ENCODE peak calls at places on chromosomes 16 and 17, in nine cellular contexts. One of them, this sample, is unnamed.

GRCh38 chr17:77487677-77488530 is 347.1 kb downstream of the SEC14L1 start:
- DNase-seq in psoas muscle: peak
- DNase-seq in thyroid gland: no peak
- DNase-seq in left lung: peak
- DNase-seq in A549: no peak
- DNase-seq in IMR-90: no peak
- DNase-seq in uterus: no peak
- DNase-seq in effector memory CD4-positive, alpha-beta T cell: no peak
- DNase-seq in OCI-LY7: no peak
- DNase-seq in this sample: no peak

GRCh38 chr16:56977823-56978430 is 11.4 kb upstream of the NLRC5 start:
- DNase-seq in IMR-90: no peak
- DNase-seq in uterus: no peak
- DNase-seq in A549: no peak
- DNase-seq in OCI-LY7: no peak
- DNase-seq in psoas muscle: no peak
- DNase-seq in thyroid gland: no peak
- DNase-seq in left lung: peak
- DNase-seq in effector memory CD4-positive, alpha-beta T cell: no peak
- DNase-seq in this sample: no peak

GRCh38 chr16:55041540-55042234 is 111.0 kb downstream of the IRX5 start:
- DNase-seq in effector memory CD4-positive, alpha-beta T cell: no peak
- DNase-seq in thyroid gland: no peak
- DNase-seq in uterus: no peak
- DNase-seq in IMR-90: no peak
- DNase-seq in left lung: no peak
- DNase-seq in OCI-LY7: no peak
- DNase-seq in A549: no peak
- DNase-seq in psoas muscle: no peak
- DNase-seq in this sample: peak

GRCh38 chr16:8505327-8505991 is 84.9 kb downstream of the TMEM114 start:
- DNase-seq in left lung: no peak
- DNase-seq in uterus: no peak
- DNase-seq in thyroid gland: no peak
- DNase-seq in effector memory CD4-positive, alpha-beta T cell: no peak
- DNase-seq in psoas muscle: no peak
- DNase-seq in IMR-90: no peak
- DNase-seq in OCI-LY7: no peak
- DNase-seq in A549: no peak
- DNase-seq in this sample: no peak

GRCh38 chr16:52515068-52515671 is 31.8 kb downstream of the TOX3 start:
- DNase-seq in thyroid gland: no peak
- DNase-seq in OCI-LY7: no peak
- DNase-seq in A549: no peak
- DNase-seq in left lung: no peak
- DNase-seq in IMR-90: no peak
- DNase-seq in psoas muscle: no peak
- DNase-seq in uterus: no peak
- DNase-seq in effector memory CD4-positive, alpha-beta T cell: no peak
- DNase-seq in this sample: no peak

GRCh38 chr17:76442341-76443338 is 10.3 kb downstream of the UBE2O start:
- DNase-seq in left lung: no peak
- DNase-seq in uterus: no peak
- DNase-seq in effector memory CD4-positive, alpha-beta T cell: no peak
- DNase-seq in IMR-90: peak
- DNase-seq in OCI-LY7: no peak
- DNase-seq in psoas muscle: no peak
- DNase-seq in thyroid gland: no peak
- DNase-seq in A549: no peak
- DNase-seq in this sample: no peak

GRCh38 chr17:45982791-45983613 is 16.0 kb upstream of the STH start:
- DNase-seq in OCI-LY7: no peak
- DNase-seq in A549: no peak
- DNase-seq in effector memory CD4-positive, alpha-beta T cell: no peak
- DNase-seq in psoas muscle: peak
- DNase-seq in uterus: no peak
- DNase-seq in thyroid gland: no peak
- DNase-seq in IMR-90: no peak
- DNase-seq in left lung: peak
- DNase-seq in this sample: no peak

GRCh38 chr16:57245472-57246113 is 534 bp downstream of the ARL2BP start:
- DNase-seq in A549: peak
- DNase-seq in effector memory CD4-positive, alpha-beta T cell: no peak
- DNase-seq in thyroid gland: peak
- DNase-seq in IMR-90: no peak
- DNase-seq in uterus: peak
- DNase-seq in OCI-LY7: no peak
- DNase-seq in left lung: no peak
- DNase-seq in psoas muscle: no peak
- DNase-seq in this sample: no peak

DNA sequence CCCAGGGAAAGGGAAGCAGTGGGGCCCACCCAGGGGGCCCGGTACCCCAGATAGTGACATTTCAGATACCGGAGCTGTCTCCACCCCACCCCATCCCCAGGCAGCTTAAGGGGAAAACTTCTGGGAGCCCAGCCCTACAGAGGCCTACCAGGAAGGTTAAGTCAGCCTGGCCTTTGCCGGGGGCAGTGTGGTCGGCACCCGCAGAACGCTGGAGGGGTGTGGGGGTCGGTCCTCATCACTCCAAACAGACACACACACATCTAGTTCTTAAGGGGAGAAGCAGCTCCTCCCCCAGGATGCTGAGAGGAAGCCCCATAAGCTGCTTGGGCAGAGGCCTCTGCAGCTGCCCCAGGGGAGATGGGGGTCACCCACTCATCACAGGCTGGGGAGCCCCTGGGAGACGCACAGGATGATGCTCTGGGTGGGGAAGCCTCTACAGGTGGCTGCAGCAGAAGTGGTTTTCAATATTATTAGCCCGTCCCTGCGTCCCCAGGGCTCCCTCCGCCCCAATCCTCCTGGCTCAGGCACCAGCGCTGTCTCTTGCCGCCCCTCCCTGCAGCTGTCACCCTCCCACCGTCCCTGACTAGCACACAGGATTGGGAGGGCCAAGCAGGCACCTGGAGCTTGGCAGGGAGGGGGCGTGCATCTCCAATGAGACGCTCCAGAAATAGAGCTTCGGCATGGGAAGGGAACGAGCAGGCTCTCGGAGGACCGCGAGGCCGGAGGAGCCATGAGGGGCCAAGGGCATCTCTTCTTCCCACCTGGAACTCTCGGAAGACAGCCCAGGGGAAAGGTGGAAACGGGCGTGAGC is 1.4 kb upstream of the ABR start:
- DNase-seq in OCI-LY7: peak
- DNase-seq in thyroid gland: no peak
- DNase-seq in A549: no peak
- DNase-seq in effector memory CD4-positive, alpha-beta T cell: no peak
- DNase-seq in psoas muscle: no peak
- DNase-seq in IMR-90: no peak
- DNase-seq in left lung: peak
- DNase-seq in uterus: no peak
- DNase-seq in this sample: no peak
- H3K27ac ChIP-seq in OCI-LY7: peak
- H3K27ac ChIP-seq in thyroid gland: no peak
- H3K27ac ChIP-seq in A549: no peak
- H3K27ac ChIP-seq in effector memory CD4-positive, alpha-beta T cell: no peak
- H3K27ac ChIP-seq in psoas muscle: no peak
- H3K27ac ChIP-seq in IMR-90: no peak
- H3K27ac ChIP-seq in left lung: no peak
- H3K27ac ChIP-seq in uterus: peak
- H3K27ac ChIP-seq in this sample: peak

GRCh38 chr17:47967607-47968252 is 3.2 kb upstream of the CDK5RAP3 start:
- DNase-seq in uterus: no peak
- DNase-seq in A549: peak
- DNase-seq in psoas muscle: no peak
- DNase-seq in left lung: no peak
- DNase-seq in effector memory CD4-positive, alpha-beta T cell: no peak
- DNase-seq in IMR-90: peak
- DNase-seq in OCI-LY7: no peak
- DNase-seq in thyroid gland: no peak
- DNase-seq in this sample: no peak

GRCh38 chr17:47968836-47969235 is 2.1 kb upstream of the CDK5RAP3 start:
- DNase-seq in uterus: no peak
- DNase-seq in effector memory CD4-positive, alpha-beta T cell: no peak
- DNase-seq in thyroid gland: no peak
- DNase-seq in IMR-90: peak
- DNase-seq in OCI-LY7: no peak
- DNase-seq in psoas muscle: no peak
- DNase-seq in A549: no peak
- DNase-seq in left lung: no peak
- DNase-seq in this sample: no peak

GRCh38 chr17:47973541-47973940 is 2.6 kb downstream of the CDK5RAP3 start:
- DNase-seq in thyroid gland: no peak
- DNase-seq in OCI-LY7: no peak
- DNase-seq in psoas muscle: no peak
- DNase-seq in A549: no peak
- DNase-seq in IMR-90: no peak
- DNase-seq in uterus: no peak
- DNase-seq in effector memory CD4-positive, alpha-beta T cell: no peak
- DNase-seq in left lung: no peak
- DNase-seq in this sample: no peak

GRCh38 chr17:47970725-47971511 is at the start of gene CDK5RAP3:
- DNase-seq in uterus: peak
- DNase-seq in psoas muscle: peak
- DNase-seq in OCI-LY7: peak
- DNase-seq in IMR-90: peak
- DNase-seq in thyroid gland: peak
- DNase-seq in left lung: peak
- DNase-seq in effector memory CD4-positive, alpha-beta T cell: peak
- DNase-seq in A549: peak
- DNase-seq in this sample: peak

DNA sequence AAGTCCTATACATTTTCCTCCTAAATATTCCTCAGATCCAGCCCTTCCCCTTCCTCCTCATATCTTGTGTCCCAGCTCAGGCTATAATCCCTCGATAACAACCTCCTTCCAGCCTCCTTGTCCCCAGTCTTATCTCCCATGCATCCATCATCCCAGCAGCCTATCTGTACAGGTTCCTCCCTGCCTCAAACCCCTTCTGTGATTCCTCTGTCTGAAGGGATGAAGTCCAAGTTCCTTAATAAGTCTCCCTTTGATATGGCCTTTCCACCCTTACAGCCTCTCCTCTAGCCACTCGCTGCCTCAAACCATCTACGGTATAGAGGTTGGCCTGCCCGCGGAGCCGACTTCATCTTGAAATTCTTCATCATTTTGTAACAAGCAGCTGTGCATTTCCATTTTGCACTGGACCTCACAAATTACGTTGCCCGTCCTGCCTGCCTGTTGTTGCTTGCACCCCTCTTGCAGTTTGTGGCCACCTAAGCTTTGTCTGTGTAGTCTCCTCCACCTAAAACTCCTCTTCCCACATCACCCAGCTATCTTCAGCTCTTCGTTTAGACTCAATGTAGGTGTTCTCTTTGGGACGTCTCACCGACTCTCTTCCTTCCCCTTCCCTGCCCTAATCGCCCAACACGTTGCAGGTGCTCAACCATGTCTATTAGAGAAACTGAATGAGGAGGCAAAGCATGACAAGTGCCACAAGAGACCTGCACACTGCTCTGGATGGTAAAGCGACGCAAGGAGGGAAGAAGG is 763 bp upstream of the CDK5RAP3 start:
- DNase-seq in thyroid gland: no peak
- DNase-seq in left lung: no peak
- DNase-seq in uterus: no peak
- DNase-seq in IMR-90: no peak
- DNase-seq in A549: no peak
- DNase-seq in OCI-LY7: no peak
- DNase-seq in psoas muscle: no peak
- DNase-seq in effector memory CD4-positive, alpha-beta T cell: no peak
- DNase-seq in this sample: no peak
- H3K4me3 ChIP-seq in thyroid gland: no peak
- H3K4me3 ChIP-seq in left lung: peak
- H3K4me3 ChIP-seq in uterus: peak
- H3K4me3 ChIP-seq in IMR-90: peak
- H3K4me3 ChIP-seq in A549: peak
- H3K4me3 ChIP-seq in OCI-LY7: peak
- H3K4me3 ChIP-seq in psoas muscle: peak
- H3K4me3 ChIP-seq in effector memory CD4-positive, alpha-beta T cell: peak
- H3K4me3 ChIP-seq in this sample: peak

DNA sequence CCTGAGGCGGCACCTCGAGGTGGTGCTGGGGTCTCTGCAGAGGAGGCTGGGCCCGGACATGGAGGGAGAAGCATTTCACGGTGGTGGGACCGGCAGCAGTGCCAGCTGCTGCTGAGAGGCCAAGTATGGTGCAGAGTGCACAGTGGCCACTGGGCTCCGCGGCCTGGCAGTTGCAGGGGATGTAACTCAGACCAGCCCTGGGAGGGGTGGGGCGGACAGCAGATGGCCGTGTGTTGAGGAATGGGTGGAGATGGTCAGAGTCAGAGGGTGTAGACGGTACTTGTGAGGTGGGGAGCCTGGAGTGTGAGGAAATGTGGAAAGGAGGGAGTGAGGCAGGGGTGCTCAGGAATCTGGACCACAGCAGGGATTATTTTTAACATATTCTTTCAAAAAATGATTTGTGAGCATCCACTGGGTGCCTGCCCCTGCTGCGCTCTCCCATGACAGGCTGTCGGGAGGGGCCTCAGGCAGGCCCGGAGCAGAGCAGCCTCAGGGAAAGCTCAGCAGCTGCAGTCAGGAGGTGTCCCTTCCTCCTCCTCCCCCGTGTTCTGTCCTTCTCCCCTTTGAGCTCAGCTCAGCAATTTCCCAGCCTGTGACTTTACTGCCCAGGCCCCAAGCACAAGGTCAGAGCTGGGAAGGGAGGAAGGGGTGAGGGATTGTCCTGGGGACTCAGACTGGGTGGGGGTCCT is 113.1 kb downstream of the RAP1GAP2 start:
- DNase-seq in effector memory CD4-positive, alpha-beta T cell: no peak
- DNase-seq in thyroid gland: no peak
- DNase-seq in uterus: no peak
- DNase-seq in OCI-LY7: no peak
- DNase-seq in left lung: no peak
- DNase-seq in IMR-90: no peak
- DNase-seq in psoas muscle: no peak
- DNase-seq in A549: no peak
- DNase-seq in this sample: no peak
- H3K27ac ChIP-seq in effector memory CD4-positive, alpha-beta T cell: no peak
- H3K27ac ChIP-seq in thyroid gland: no peak
- H3K27ac ChIP-seq in uterus: no peak
- H3K27ac ChIP-seq in OCI-LY7: no peak
- H3K27ac ChIP-seq in left lung: no peak
- H3K27ac ChIP-seq in IMR-90: no peak
- H3K27ac ChIP-seq in psoas muscle: no peak
- H3K27ac ChIP-seq in A549: no peak
- H3K27ac ChIP-seq in this sample: no peak

GRCh38 chr17:50660042-50660886 is 25.6 kb downstream of the ABCC3 start:
- DNase-seq in IMR-90: peak
- DNase-seq in A549: peak
- DNase-seq in OCI-LY7: no peak
- DNase-seq in effector memory CD4-positive, alpha-beta T cell: no peak
- DNase-seq in psoas muscle: no peak
- DNase-seq in uterus: no peak
- DNase-seq in thyroid gland: peak
- DNase-seq in left lung: peak
- DNase-seq in this sample: no peak

GRCh38 chr17:50660887-50661345 is 26.2 kb downstream of the ABCC3 start:
- DNase-seq in left lung: peak
- DNase-seq in OCI-LY7: no peak
- DNase-seq in psoas muscle: no peak
- DNase-seq in IMR-90: no peak
- DNase-seq in uterus: no peak
- DNase-seq in effector memory CD4-positive, alpha-beta T cell: no peak
- DNase-seq in A549: no peak
- DNase-seq in thyroid gland: no peak
- DNase-seq in this sample: no peak

GRCh38 chr17:50661348-50661747 is 26.7 kb downstream of the ABCC3 start:
- DNase-seq in left lung: peak
- DNase-seq in OCI-LY7: no peak
- DNase-seq in IMR-90: no peak
- DNase-seq in thyroid gland: no peak
- DNase-seq in uterus: no peak
- DNase-seq in psoas muscle: no peak
- DNase-seq in effector memory CD4-positive, alpha-beta T cell: no peak
- DNase-seq in A549: no peak
- DNase-seq in this sample: no peak

GRCh38 chr17:50662632-50663225 is 28.0 kb downstream of the ABCC3 start:
- DNase-seq in uterus: no peak
- DNase-seq in left lung: no peak
- DNase-seq in A549: no peak
- DNase-seq in effector memory CD4-positive, alpha-beta T cell: no peak
- DNase-seq in thyroid gland: no peak
- DNase-seq in psoas muscle: no peak
- DNase-seq in OCI-LY7: no peak
- DNase-seq in IMR-90: no peak
- DNase-seq in this sample: no peak

GRCh38 chr17:50661795-50662391 is 27.2 kb downstream of the ABCC3 start:
- DNase-seq in psoas muscle: no peak
- DNase-seq in A549: peak
- DNase-seq in OCI-LY7: peak
- DNase-seq in IMR-90: peak
- DNase-seq in effector memory CD4-positive, alpha-beta T cell: no peak
- DNase-seq in uterus: peak
- DNase-seq in thyroid gland: peak
- DNase-seq in left lung: peak
- DNase-seq in this sample: peak
- H3K4me3 ChIP-seq in psoas muscle: no peak
- H3K4me3 ChIP-seq in A549: peak
- H3K4me3 ChIP-seq in OCI-LY7: no peak
- H3K4me3 ChIP-seq in IMR-90: no peak
- H3K4me3 ChIP-seq in effector memory CD4-positive, alpha-beta T cell: no peak
- H3K4me3 ChIP-seq in uterus: no peak
- H3K4me3 ChIP-seq in thyroid gland: no peak
- H3K4me3 ChIP-seq in left lung: no peak
- H3K4me3 ChIP-seq in this sample: no peak